ENCODE peak calls at places on chromosomes 5 and 9, in five cellular contexts. H is NB4, T is OCI-LY7, A is nephron progenitor cell, D is testis. P is an unnamed sample.

GRCh38 chr5:22057012-22057411 is 796.1 kb downstream of the CDH12 start:
- DNase-seq in D (no peak), H (no peak), A (no peak), T (no peak), P (no peak)

GRCh38 chr9:69817202-69817601 is 3.4 kb upstream of the CFAP95 start:
- DNase-seq in T (no peak), A (no peak), H (no peak), D (no peak), P (no peak)

GRCh38 chr5:94776167-94776566 is 157.7 kb downstream of the SLF1 start:
- DNase-seq in T (no peak), H (no peak), D (no peak), A (no peak), P (no peak)

GRCh38 chr9:126612813-126613641 is 701 bp upstream of the LMX1B start:
- DNase-seq in A (peak; percentile 59), H (no peak), T (no peak), D (no peak), P (peak; percentile 48)

GRCh38 chr9:89929721-89930480 is 325.1 kb downstream of the GADD45G start:
- DNase-seq in H (no peak), D (no peak), T (no peak), A (peak; percentile 61), P (no peak)

GRCh38 chr9:68919666-68920065 is 94.2 kb downstream of the PRKACG start:
- DNase-seq in T (peak; percentile 66), A (no peak), H (no peak), D (no peak), P (no peak)

GRCh38 chr9:71719088-71719487 is 49.2 kb downstream of the CEMIP2 start:
- DNase-seq in A (no peak), H (no peak), D (no peak), T (no peak), P (no peak)

GRCh38 chr5:1461396-1461795 is 16.2 kb upstream of the SLC6A3 start:
- DNase-seq in A (no peak), D (no peak), H (no peak), T (no peak), P (no peak)

GRCh38 chr9:20604561-20604960 is 17.7 kb downstream of the MLLT3 start:
- DNase-seq in D (no peak), A (no peak), H (no peak), T (no peak), P (no peak)

GRCh38 chr5:73188764-73189521 is 15.9 kb downstream of the TMEM174 start:
- DNase-seq in D (no peak), T (no peak), H (no peak), A (no peak), P (no peak)

GRCh38 chr9:9177081-9177480 is 1377.5 kb upstream of the DMAC1 start:
- DNase-seq in A (no peak), H (no peak), T (no peak), D (no peak), P (no peak)

GRCh38 chr5:151022511-151023018 is 2.2 kb downstream of the GPX3 start:
- DNase-seq in T (no peak), D (peak; percentile 38), A (no peak), H (no peak), P (no peak)

GRCh38 chr5:174680901-174681565 is 43.3 kb upstream of the MSX2 start:
- DNase-seq in H (no peak), A (no peak), T (no peak), D (no peak), P (no peak)

GRCh38 chr5:150266807-150267408 is 22.7 kb downstream of the CAMK2A start:
- DNase-seq in T (no peak), H (no peak), A (no peak), D (no peak), P (no peak)

GRCh38 chr5:133683646-133684290 is 71.4 kb upstream of the FSTL4 start:
- DNase-seq in T (no peak), A (no peak), H (no peak), D (no peak), P (no peak)

GRCh38 chr9:81964216-81965171 is 21.2 kb downstream of the SPATA31D3 start:
- DNase-seq in A (no peak), H (no peak), T (no peak), D (no peak), P (no peak)

DNA sequence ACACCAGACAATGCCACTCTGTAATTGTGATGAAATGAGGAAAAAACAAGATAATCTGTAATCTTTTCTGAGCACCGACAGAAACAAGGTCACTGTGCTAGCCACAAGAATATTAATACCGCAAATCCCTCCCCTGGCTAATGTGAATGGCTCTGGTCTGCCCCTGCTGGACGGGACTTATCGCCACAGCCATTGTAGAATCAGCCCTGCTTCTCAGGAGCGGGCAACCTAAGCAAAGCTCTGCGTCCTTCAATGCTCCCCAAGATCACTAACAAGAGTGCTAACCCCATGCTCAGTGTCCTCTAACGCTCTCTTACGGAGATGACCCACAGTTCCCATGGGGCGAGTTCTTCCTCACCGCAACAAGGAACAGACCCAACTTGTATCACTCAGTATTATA is 42.7 kb downstream of the OR2V1 start:
- DNase-seq in D (no peak), T (peak; percentile 54), A (no peak), H (peak; percentile 44), P (peak; percentile 36)
- TF ChIP-seq CTCF in D (no peak), T (peak; percentile 75), A (peak; percentile 41), H (peak; percentile 47), P (peak; percentile 27)

GRCh38 chr5:53381-54174 is 38.4 kb upstream of the PLEKHG4B start:
- DNase-seq in T (no peak), D (peak; percentile 43), A (peak; percentile 86), H (no peak), P (peak; percentile 63)
- TF ChIP-seq CTCF in T (no peak), D (no peak), A (no peak), H (no peak), P (no peak)

GRCh38 chr5:140690376-140690932 is 716 bp downstream of the HARS1 start:
- DNase-seq in H (no peak), T (no peak), D (no peak), A (no peak), P (no peak)
- TF ChIP-seq CTCF in H (no peak), T (no peak), D (no peak), A (no peak), P (no peak)

GRCh38 chr9:124594215-124594614 is 87.0 kb upstream of the NR5A1 start:
- DNase-seq in A (no peak), T (no peak), D (no peak), H (no peak), P (no peak)
- TF ChIP-seq CTCF in A (no peak), T (no peak), D (no peak), H (no peak), P (no peak)

DNA sequence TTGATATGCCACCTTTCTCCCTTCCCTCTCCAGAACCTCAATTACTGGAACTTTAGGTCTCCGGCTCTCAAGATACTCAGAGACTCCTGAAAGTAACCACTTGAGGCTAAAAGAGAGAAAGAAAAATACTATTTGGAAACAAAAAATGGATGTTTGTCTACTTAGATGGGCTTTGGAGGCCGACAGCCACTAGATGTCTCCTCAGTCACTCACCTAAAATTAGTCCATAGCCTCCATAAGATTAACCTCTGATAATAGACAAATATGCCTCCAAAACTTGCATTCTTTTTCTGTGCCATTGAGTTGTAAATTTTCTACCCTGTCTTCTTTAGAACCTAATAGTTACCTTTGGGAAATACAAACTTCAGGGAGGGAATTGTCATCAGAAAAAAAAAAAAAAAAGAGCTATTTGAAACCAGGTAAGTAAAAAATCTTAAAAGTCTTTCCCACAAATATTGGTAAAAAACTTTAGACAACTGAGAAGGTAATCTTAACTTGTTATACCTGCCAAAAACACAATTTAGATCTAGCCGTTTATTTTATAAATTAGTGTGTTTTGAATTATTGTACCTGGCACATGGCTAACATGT is 11.2 kb upstream of the PCDH1 start:
- DNase-seq in T (peak; percentile 43), A (no peak), D (no peak), H (peak; percentile 20), P (peak; percentile 37)
- TF ChIP-seq CTCF in T (peak; percentile 83), A (no peak), D (no peak), H (peak; percentile 30), P (peak; percentile 40)

P was measured in GM13977.